ENCODE peak calls at places on chromosomes 3 and 15, in four cellular contexts. B, Y, C and X are unnamed samples.

GRCh38 chr3:138833908-138834358 is 795 bp downstream of the PIK3CB start:
- DNase-seq in B (peak; percentile 72), Y (peak; percentile 21), C (peak; percentile 11), X (no peak)

GRCh38 chr15:93152264-93152884 is 63.4 kb upstream of the RGMA start:
- DNase-seq in Y (no peak), B (no peak), C (no peak), X (no peak)

GRCh38 chr3:126129408-126129891 is 45.5 kb upstream of the SLC41A3 start:
- DNase-seq in Y (peak; percentile 12), B (peak; percentile 80), C (peak; percentile 10), X (peak; percentile 38)

GRCh38 chr3:196988241-196989029 is 19.8 kb upstream of the PIGZ start:
- DNase-seq in B (peak; percentile 38), Y (no peak), C (no peak), X (no peak)

GRCh38 chr3:127887321-127887720 is 27.7 kb upstream of the KBTBD12 start:
- DNase-seq in C (peak; percentile 59), B (no peak), Y (no peak), X (peak; percentile 13)

GRCh38 chr3:33884204-33884561 is 85.8 kb downstream of the PDCD6IP start:
- DNase-seq in B (peak; percentile 66), Y (peak; percentile 52), C (peak; percentile 59), X (peak; percentile 54)

GRCh38 chr3:48563382-48563918 is at the start of gene UCN2:
- DNase-seq in B (peak; percentile 85), C (peak; percentile 48), Y (peak; percentile 40), X (peak; percentile 24)

GRCh38 chr3:113697192-113698090 is 999 bp upstream of the USF3 start:
- DNase-seq in C (no peak), Y (no peak), B (peak; percentile 83), X (no peak)

GRCh38 chr3:101548527-101549105 is 13.1 kb upstream of the TRMT10C start:
- DNase-seq in B (no peak), Y (no peak), C (no peak), X (no peak)

GRCh38 chr3:132368962-132369361 is 48.3 kb upstream of the DNAJC13 start:
- DNase-seq in C (no peak), B (no peak), Y (no peak), X (no peak)

GRCh38 chr15:26091184-26091583 is 228.1 kb upstream of the ATP10A start:
- DNase-seq in Y (no peak), C (no peak), B (no peak), X (no peak)

GRCh38 chr15:57607570-57608000 is 15.9 kb downstream of the MYZAP start:
- DNase-seq in B (no peak), Y (peak; percentile 38), C (peak; percentile 71), X (peak; percentile 53)

GRCh38 chr3:31008986-31009385 is 114.5 kb upstream of the GADL1 start:
- DNase-seq in C (no peak), Y (peak; percentile 21), B (no peak), X (peak; percentile 63)

GRCh38 chr3:119294889-119295769 is 946 bp downstream of the ARHGAP31 start:
- DNase-seq in C (peak; percentile 34), Y (no peak), B (peak; percentile 73), X (no peak)

GRCh38 chr3:76724706-76725105 is 315.2 kb upstream of the ROBO2 start:
- DNase-seq in B (no peak), Y (no peak), C (no peak), X (no peak)

GRCh38 chr3:76723366-76723765 is 316.5 kb upstream of the ROBO2 start:
- DNase-seq in C (no peak), B (no peak), Y (no peak), X (no peak)

GRCh38 chr3:76726034-76726433 is 313.9 kb upstream of the ROBO2 start:
- DNase-seq in B (no peak), Y (no peak), C (no peak), X (no peak)

GRCh38 chr3:76728411-76728810 is 311.5 kb upstream of the ROBO2 start:
- DNase-seq in Y (no peak), C (no peak), B (no peak), X (no peak)

GRCh38 chr3:76724075-76724474 is 315.8 kb upstream of the ROBO2 start:
- DNase-seq in B (no peak), Y (no peak), C (no peak), X (no peak)
- TF ChIP-seq CTCF in B (no peak), Y (no peak), C (no peak), X (no peak)

DNA sequence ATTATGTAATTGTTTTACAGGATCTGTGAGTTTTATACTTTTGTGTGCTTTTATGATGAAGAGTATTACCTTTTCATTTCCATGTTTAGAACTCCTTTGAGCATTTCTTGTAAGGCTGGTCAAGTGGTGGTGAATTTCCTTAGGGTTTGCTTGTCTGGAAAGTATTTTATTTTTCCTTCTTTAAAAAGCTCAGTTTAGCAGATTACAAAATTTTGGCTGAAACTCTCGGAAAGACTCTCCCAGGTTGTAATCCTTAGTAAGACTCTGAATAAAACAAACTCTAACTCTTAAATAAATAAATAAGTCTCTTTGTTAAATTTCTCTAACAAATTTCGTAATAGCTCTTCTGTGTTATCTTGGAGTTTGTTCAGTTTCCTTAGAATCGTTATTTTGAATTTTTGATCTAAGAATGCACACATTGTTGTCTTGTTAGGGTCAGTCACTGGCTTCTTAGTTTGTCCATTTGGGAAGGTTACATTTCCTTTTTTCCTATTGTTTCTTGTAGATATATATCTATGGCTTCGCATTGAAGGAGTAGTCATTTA is 14.7 kb upstream of the ACOX2 start:
- DNase-seq in B (no peak), Y (no peak), C (no peak), X (no peak)
- TF ChIP-seq CTCF in B (no peak), Y (no peak), C (no peak), X (no peak)

DNA sequence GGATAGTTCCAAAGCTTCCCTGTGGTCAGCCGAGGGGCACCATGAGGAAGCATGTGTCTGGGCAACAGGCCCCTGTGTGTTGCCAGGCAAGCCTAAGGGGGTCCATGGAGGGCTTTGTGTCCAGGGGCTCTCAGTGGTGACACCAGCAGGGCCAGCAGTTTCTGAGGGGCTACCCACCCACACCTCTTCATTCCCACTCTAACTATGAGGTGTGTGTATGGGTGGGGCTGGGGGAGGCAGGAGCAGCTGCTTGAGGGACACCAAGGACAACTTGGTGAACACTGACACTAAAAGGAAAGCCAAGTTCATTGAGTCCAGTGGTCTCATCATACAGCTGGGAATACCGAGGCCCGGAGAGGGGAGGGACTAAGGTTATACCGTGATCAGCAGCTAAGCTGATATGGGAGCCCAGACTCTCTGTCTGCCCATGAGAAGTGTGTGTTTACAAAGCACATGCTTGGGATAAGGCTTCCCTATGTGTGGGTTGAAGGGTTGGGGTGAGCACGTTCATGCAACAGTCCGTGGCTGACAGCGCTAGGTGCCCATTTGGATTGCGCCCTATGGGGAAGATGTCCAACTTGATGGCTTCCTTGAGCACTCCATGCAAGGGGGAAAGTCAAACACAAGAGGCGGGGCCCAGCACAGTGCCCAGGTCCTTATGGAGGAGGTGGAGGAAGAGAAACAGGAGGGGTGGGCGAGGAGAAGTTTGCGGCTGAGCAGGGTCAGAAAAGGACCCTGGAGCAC is 34.8 kb upstream of the CHRNB4 start:
- DNase-seq in B (no peak), Y (no peak), C (no peak), X (no peak)
- TF ChIP-seq CTCF in B (no peak), Y (no peak), C (no peak), X (no peak)

GRCh38 chr15:45384700-45385099 is 6.4 kb upstream of the GATM start:
- DNase-seq in Y (no peak), C (no peak), B (no peak), X (no peak)
- TF ChIP-seq CTCF in Y (no peak), C (no peak), B (no peak), X (no peak)